ENCODE peak calls at places on chromosomes 12 and 14, in eight cellular contexts. P, H, G, C, V, S, N and R are unnamed samples.

GRCh38 chr12:20805921-20806320 is 4.6 kb upstream of the SLCO1B3 start:
- DNase-seq in P (no peak), H (no peak), G (no peak), C (no peak), V (no peak), S (no peak), N (no peak), R (no peak)

GRCh38 chr14:88552859-88553258 is 1.9 kb downstream of the PTPN21 start:
- DNase-seq in P (no peak), H (no peak), G (no peak), C (no peak), V (no peak), S (no peak), N (no peak), R (no peak)

GRCh38 chr12:109517619-109518018 is 40.2 kb downstream of the UBE3B start:
- DNase-seq in P (no peak), H (no peak), G (peak; percentile 41), C (no peak), V (no peak), S (no peak), N (no peak), R (no peak)

GRCh38 chr12:47110011-47110541 is 30.3 kb upstream of the AMIGO2 start:
- DNase-seq in P (no peak), H (no peak), G (no peak), C (no peak), V (no peak), S (no peak), N (no peak), R (no peak)

GRCh38 chr12:80044694-80045046 is 54.7 kb upstream of the OTOGL start:
- DNase-seq in P (peak; percentile 96), H (peak; percentile 12), G (no peak), C (no peak), V (no peak), S (peak; percentile 95), N (no peak), R (no peak)

GRCh38 chr12:85191-85666 is 18.7 kb downstream of the IQSEC3 start:
- DNase-seq in P (no peak), H (no peak), G (peak; percentile 55), C (no peak), V (peak; percentile 32), S (no peak), N (no peak), R (no peak)

GRCh38 chr14:85549697-85550096 is 19.8 kb downstream of the FLRT2 start:
- DNase-seq in P (no peak), H (no peak), G (no peak), C (no peak), V (no peak), S (no peak), N (no peak), R (no peak)

GRCh38 chr12:69321356-69321755 is 26.8 kb upstream of the LYZ start:
- DNase-seq in P (no peak), H (no peak), G (no peak), C (no peak), V (no peak), S (no peak), N (no peak), R (no peak)

GRCh38 chr12:65824314-65824563 is at the start of gene HMGA2:
- DNase-seq in P (peak; percentile 93), H (peak; percentile 78), G (no peak), C (peak; percentile 72), V (no peak), S (peak; percentile 90), N (no peak), R (no peak)

GRCh38 chr12:68370006-68370590 is 37.9 kb upstream of the MDM1 start:
- DNase-seq in P (peak; percentile 71), H (no peak), G (no peak), C (no peak), V (no peak), S (no peak), N (no peak), R (no peak)

GRCh38 chr12:123140675-123141614 is 9.9 kb downstream of the PITPNM2 start:
- DNase-seq in P (no peak), H (no peak), G (no peak), C (no peak), V (no peak), S (no peak), N (no peak), R (no peak)

GRCh38 chr14:92223027-92223426 is 99.9 kb upstream of the SLC24A4 start:
- DNase-seq in P (no peak), H (no peak), G (no peak), C (no peak), V (no peak), S (no peak), N (no peak), R (no peak)

GRCh38 chr14:73627033-73627432 is 14.7 kb downstream of the ACOT6 start:
- DNase-seq in P (no peak), H (no peak), G (no peak), C (no peak), V (no peak), S (no peak), N (no peak), R (no peak)

GRCh38 chr12:27277846-27278260 is 33.8 kb downstream of the STK38L start:
- DNase-seq in P (peak; percentile 83), H (peak; percentile 6), G (no peak), C (no peak), V (no peak), S (peak; percentile 88), N (peak; percentile 73), R (no peak)

GRCh38 chr12:55728185-55728931 is 451 bp downstream of the CD63 start:
- DNase-seq in P (peak; percentile 50), H (no peak), G (peak; percentile 83), C (no peak), V (no peak), S (peak; percentile 74), N (peak; percentile 46), R (no peak)

GRCh38 chr12:107310621-107311020 is 217.3 kb upstream of the CRY1 start:
- DNase-seq in P (no peak), H (no peak), G (no peak), C (no peak), V (no peak), S (no peak), N (no peak), R (no peak)

DNA sequence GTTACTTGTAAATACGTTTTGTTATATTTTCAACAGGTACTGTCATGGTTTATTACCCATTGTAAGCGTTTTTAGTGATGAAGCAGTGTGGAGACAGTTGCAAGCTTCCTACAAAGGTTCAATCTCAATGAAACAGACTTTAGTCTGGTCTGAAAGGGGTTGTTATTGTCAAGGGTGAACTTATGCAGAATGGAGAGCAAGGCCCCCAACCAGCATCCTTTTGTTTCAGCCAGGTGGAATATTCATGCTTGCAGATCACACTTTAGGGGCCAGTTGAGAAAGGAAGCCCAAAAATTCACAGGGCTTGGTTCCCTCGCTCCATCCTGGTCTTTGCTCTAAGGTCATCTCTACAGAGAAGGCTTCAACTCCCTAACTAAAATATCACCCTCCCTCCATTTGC is 103.7 kb downstream of the PRICKLE1 start:
- DNase-seq in P (no peak), H (no peak), G (peak; percentile 92), C (no peak), V (peak; percentile 89), S (no peak), N (peak; percentile 40), R (no peak)
- H3K9ac ChIP-seq in P (no peak overlapping the region), H (no peak overlapping the region), G (no peak overlapping the region), C (no peak overlapping the region), V (peak overlapping the region; percentile 25), S (no peak overlapping the region), N (no peak overlapping the region), R (no peak overlapping the region)

DNA sequence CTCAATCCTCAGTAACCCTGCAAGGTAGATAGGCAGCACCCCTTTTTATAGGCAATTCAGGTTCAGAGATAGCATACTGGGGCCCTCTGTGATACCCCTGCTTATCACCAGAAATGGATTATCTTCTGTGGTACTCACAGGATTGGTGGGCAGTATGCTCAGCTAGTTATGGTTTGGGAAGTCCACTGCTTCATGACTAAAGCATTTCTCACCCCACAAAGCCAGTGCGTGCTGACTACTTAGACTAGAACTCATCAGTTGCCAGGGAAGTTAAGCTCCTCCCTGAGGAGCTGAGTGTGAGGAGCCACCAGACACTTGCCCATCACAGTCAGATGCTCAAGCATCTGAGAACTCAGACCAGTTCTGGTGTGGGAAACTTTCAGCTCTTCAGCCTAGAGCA is 76.3 kb downstream of the SCAF11 start:
- DNase-seq in P (peak; percentile 56), H (no peak), G (peak; percentile 75), C (no peak), V (no peak), S (peak; percentile 94), N (peak; percentile 67), R (no peak)
- H3K27ac ChIP-seq in P (no peak overlapping the region), H (no peak overlapping the region), G (no peak overlapping the region), C (no peak overlapping the region), V (no peak overlapping the region), S (peak overlapping the region; percentile 34), N (no peak overlapping the region), R (no peak overlapping the region)

GRCh38 chr12:117012189-117012805 is 86.9 kb downstream of the TESC start:
- DNase-seq in P (no peak), H (no peak), G (no peak), C (no peak), V (no peak), S (peak; percentile 71), N (no peak), R (no peak)

GRCh38 chr12:117009759-117010158 is 89.5 kb downstream of the TESC start:
- DNase-seq in P (no peak), H (no peak), G (peak; percentile 75), C (no peak), V (peak; percentile 72), S (no peak), N (peak; percentile 36), R (no peak)

GRCh38 chr12:117013726-117014125 is 85.5 kb downstream of the TESC start:
- DNase-seq in P (no peak), H (no peak), G (no peak), C (no peak), V (no peak), S (peak; percentile 52), N (no peak), R (no peak)

GRCh38 chr12:117007618-117008017 is 91.6 kb downstream of the TESC start:
- DNase-seq in P (no peak), H (no peak), G (no peak), C (no peak), V (no peak), S (no peak), N (no peak), R (no peak)

DNA sequence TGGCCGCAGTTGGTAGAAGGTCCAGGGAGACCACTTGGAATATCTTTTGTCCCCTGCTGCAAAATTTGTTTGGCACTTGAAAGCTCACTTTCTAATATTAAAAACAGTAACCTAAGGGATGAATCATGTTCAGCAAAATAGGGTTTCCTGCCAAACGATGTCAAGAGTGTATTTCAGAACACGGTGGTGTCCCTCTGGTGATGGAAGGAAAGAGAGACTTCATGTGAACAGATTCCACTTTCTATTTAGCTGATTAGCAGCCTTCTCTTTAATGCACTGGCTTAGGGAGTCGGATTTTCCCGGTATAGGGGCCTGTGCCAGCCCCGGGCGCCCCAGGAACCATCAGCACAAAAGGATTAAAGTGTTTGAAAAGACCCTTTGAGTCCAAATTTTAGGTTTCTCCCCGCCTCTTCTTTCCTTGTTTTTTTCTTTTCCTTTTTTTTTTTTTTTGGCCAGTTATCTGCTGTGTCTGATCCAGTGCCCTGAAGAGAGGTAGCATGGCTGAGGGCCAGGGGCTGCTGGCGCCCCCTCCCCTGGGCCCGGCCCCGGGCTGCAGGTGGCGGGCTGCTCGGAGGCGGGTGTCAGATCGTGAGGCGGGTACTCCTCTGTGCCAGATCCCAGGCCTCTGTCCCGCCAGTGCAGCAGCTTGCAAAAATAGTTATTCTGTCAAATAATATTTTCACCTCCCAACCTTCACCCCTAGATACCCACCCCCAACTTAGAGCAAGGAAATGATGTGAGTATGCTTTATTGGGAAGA is 88.3 kb downstream of the TESC start:
- DNase-seq in P (no peak), H (no peak), G (no peak), C (no peak), V (no peak), S (peak; percentile 54), N (no peak), R (no peak)
- H3K9ac ChIP-seq in P (no peak overlapping the region), H (no peak overlapping the region), G (no peak overlapping the region), C (no peak overlapping the region), V (no peak overlapping the region), S (no peak overlapping the region), N (no peak overlapping the region), R (no peak overlapping the region)

GRCh38 chr14:24130380-24130716 is at the start of gene FITM1:
- DNase-seq in P (no peak), H (no peak), G (no peak), C (no peak), V (no peak), S (no peak), N (no peak), R (no peak)
- H3K27ac ChIP-seq in P (no peak within 1 kb of the TSS), H (no peak within 1 kb of the TSS), G (no peak within 1 kb of the TSS), C (no peak within 1 kb of the TSS), V (no peak within 1 kb of the TSS), S (no peak within 1 kb of the TSS), N (no peak within 1 kb of the TSS), R (no peak within 1 kb of the TSS)